ENCODE peak calls at places on chromosomes 12 and 14, in ten cellular contexts. One of them, this sample, is unnamed.

GRCh38 chr12:66269142-66269541 is 33.2 kb upstream of the HELB start:
- DNase-seq in ureter: no peak
- DNase-seq in Daoy: no peak
- DNase-seq in LoVo: no peak
- DNase-seq in caudate nucleus: no peak
- DNase-seq in activated CD4-positive, alpha-beta T cell treated with anti-CD3 and anti-CD28 coated beads for 24 hours: no peak
- DNase-seq in smooth muscle cell of the brain vasculature: no peak
- DNase-seq in stimulated activated CD4-positive, alpha-beta T cell treated with anti-CD3 and anti-CD28 coated beads, Interleukin-4, amount 100 ng/mL, for 4 hours: no peak
- DNase-seq in omental fat pad: no peak
- DNase-seq in heart left ventricle: no peak
- DNase-seq in this sample: no peak

GRCh38 chr12:107929436-107929835 is 154.9 kb downstream of the ASCL4 start:
- DNase-seq in ureter: no peak
- DNase-seq in Daoy: peak; percentile 68
- DNase-seq in LoVo: no peak
- DNase-seq in caudate nucleus: no peak
- DNase-seq in activated CD4-positive, alpha-beta T cell treated with anti-CD3 and anti-CD28 coated beads for 24 hours: no peak
- DNase-seq in smooth muscle cell of the brain vasculature: no peak
- DNase-seq in stimulated activated CD4-positive, alpha-beta T cell treated with anti-CD3 and anti-CD28 coated beads, Interleukin-4, amount 100 ng/mL, for 4 hours: no peak
- DNase-seq in omental fat pad: no peak
- DNase-seq in heart left ventricle: no peak
- DNase-seq in this sample: peak; percentile 54

GRCh38 chr12:105954891-105955607 is 183.7 kb downstream of the NUAK1 start:
- DNase-seq in ureter: no peak
- DNase-seq in Daoy: no peak
- DNase-seq in LoVo: no peak
- DNase-seq in caudate nucleus: no peak
- DNase-seq in activated CD4-positive, alpha-beta T cell treated with anti-CD3 and anti-CD28 coated beads for 24 hours: no peak
- DNase-seq in smooth muscle cell of the brain vasculature: no peak
- DNase-seq in stimulated activated CD4-positive, alpha-beta T cell treated with anti-CD3 and anti-CD28 coated beads, Interleukin-4, amount 100 ng/mL, for 4 hours: no peak
- DNase-seq in omental fat pad: no peak
- DNase-seq in heart left ventricle: no peak
- DNase-seq in this sample: no peak

GRCh38 chr12:85781751-85782150 is 54.5 kb downstream of the RASSF9 start:
- DNase-seq in ureter: no peak
- DNase-seq in Daoy: no peak
- DNase-seq in LoVo: no peak
- DNase-seq in caudate nucleus: no peak
- DNase-seq in activated CD4-positive, alpha-beta T cell treated with anti-CD3 and anti-CD28 coated beads for 24 hours: no peak
- DNase-seq in smooth muscle cell of the brain vasculature: no peak
- DNase-seq in stimulated activated CD4-positive, alpha-beta T cell treated with anti-CD3 and anti-CD28 coated beads, Interleukin-4, amount 100 ng/mL, for 4 hours: no peak
- DNase-seq in omental fat pad: no peak
- DNase-seq in heart left ventricle: no peak
- DNase-seq in this sample: peak; percentile 45

GRCh38 chr12:25929096-25929637 is 29.3 kb upstream of the RASSF8 start:
- DNase-seq in ureter: no peak
- DNase-seq in Daoy: peak; percentile 9
- DNase-seq in LoVo: no peak
- DNase-seq in caudate nucleus: no peak
- DNase-seq in activated CD4-positive, alpha-beta T cell treated with anti-CD3 and anti-CD28 coated beads for 24 hours: no peak
- DNase-seq in smooth muscle cell of the brain vasculature: no peak
- DNase-seq in stimulated activated CD4-positive, alpha-beta T cell treated with anti-CD3 and anti-CD28 coated beads, Interleukin-4, amount 100 ng/mL, for 4 hours: no peak
- DNase-seq in omental fat pad: no peak
- DNase-seq in heart left ventricle: no peak
- DNase-seq in this sample: no peak

GRCh38 chr12:11853126-11853525 is 203.7 kb downstream of the ETV6 start:
- DNase-seq in ureter: no peak
- DNase-seq in Daoy: no peak
- DNase-seq in LoVo: no peak
- DNase-seq in caudate nucleus: no peak
- DNase-seq in activated CD4-positive, alpha-beta T cell treated with anti-CD3 and anti-CD28 coated beads for 24 hours: no peak
- DNase-seq in smooth muscle cell of the brain vasculature: no peak
- DNase-seq in stimulated activated CD4-positive, alpha-beta T cell treated with anti-CD3 and anti-CD28 coated beads, Interleukin-4, amount 100 ng/mL, for 4 hours: no peak
- DNase-seq in omental fat pad: no peak
- DNase-seq in heart left ventricle: no peak
- DNase-seq in this sample: no peak

GRCh38 chr12:123471374-123472068 is 13.6 kb downstream of the SNRNP35 start:
- DNase-seq in ureter: no peak
- DNase-seq in Daoy: no peak
- DNase-seq in LoVo: no peak
- DNase-seq in caudate nucleus: no peak
- DNase-seq in activated CD4-positive, alpha-beta T cell treated with anti-CD3 and anti-CD28 coated beads for 24 hours: no peak
- DNase-seq in smooth muscle cell of the brain vasculature: no peak
- DNase-seq in stimulated activated CD4-positive, alpha-beta T cell treated with anti-CD3 and anti-CD28 coated beads, Interleukin-4, amount 100 ng/mL, for 4 hours: no peak
- DNase-seq in omental fat pad: no peak
- DNase-seq in heart left ventricle: peak; percentile 75
- DNase-seq in this sample: peak; percentile 60

GRCh38 chr14:101737414-101738367 is 23.8 kb upstream of the PPP2R5C start:
- DNase-seq in ureter: peak; percentile 12
- DNase-seq in Daoy: no peak
- DNase-seq in LoVo: no peak
- DNase-seq in caudate nucleus: no peak
- DNase-seq in activated CD4-positive, alpha-beta T cell treated with anti-CD3 and anti-CD28 coated beads for 24 hours: no peak
- DNase-seq in smooth muscle cell of the brain vasculature: no peak
- DNase-seq in stimulated activated CD4-positive, alpha-beta T cell treated with anti-CD3 and anti-CD28 coated beads, Interleukin-4, amount 100 ng/mL, for 4 hours: no peak
- DNase-seq in omental fat pad: no peak
- DNase-seq in heart left ventricle: no peak
- DNase-seq in this sample: no peak

GRCh38 chr14:68249534-68250517 is 430.2 kb downstream of the RAD51B start:
- DNase-seq in ureter: no peak
- DNase-seq in Daoy: no peak
- DNase-seq in LoVo: peak; percentile 58
- DNase-seq in caudate nucleus: no peak
- DNase-seq in activated CD4-positive, alpha-beta T cell treated with anti-CD3 and anti-CD28 coated beads for 24 hours: no peak
- DNase-seq in smooth muscle cell of the brain vasculature: no peak
- DNase-seq in stimulated activated CD4-positive, alpha-beta T cell treated with anti-CD3 and anti-CD28 coated beads, Interleukin-4, amount 100 ng/mL, for 4 hours: no peak
- DNase-seq in omental fat pad: no peak
- DNase-seq in heart left ventricle: no peak
- DNase-seq in this sample: no peak

GRCh38 chr12:108645686-108646596 is 12.2 kb upstream of the SELPLG start:
- DNase-seq in ureter: no peak
- DNase-seq in Daoy: no peak
- DNase-seq in LoVo: no peak
- DNase-seq in caudate nucleus: no peak
- DNase-seq in activated CD4-positive, alpha-beta T cell treated with anti-CD3 and anti-CD28 coated beads for 24 hours: no peak
- DNase-seq in smooth muscle cell of the brain vasculature: no peak
- DNase-seq in stimulated activated CD4-positive, alpha-beta T cell treated with anti-CD3 and anti-CD28 coated beads, Interleukin-4, amount 100 ng/mL, for 4 hours: no peak
- DNase-seq in omental fat pad: no peak
- DNase-seq in heart left ventricle: no peak
- DNase-seq in this sample: no peak

GRCh38 chr14:91396959-91397815 is 20.4 kb downstream of the CCDC88C start:
- DNase-seq in ureter: peak; percentile 71
- DNase-seq in Daoy: no peak
- DNase-seq in LoVo: no peak
- DNase-seq in caudate nucleus: no peak
- DNase-seq in activated CD4-positive, alpha-beta T cell treated with anti-CD3 and anti-CD28 coated beads for 24 hours: no peak
- DNase-seq in smooth muscle cell of the brain vasculature: no peak
- DNase-seq in stimulated activated CD4-positive, alpha-beta T cell treated with anti-CD3 and anti-CD28 coated beads, Interleukin-4, amount 100 ng/mL, for 4 hours: peak; percentile 49
- DNase-seq in omental fat pad: no peak
- DNase-seq in heart left ventricle: no peak
- DNase-seq in this sample: no peak

GRCh38 chr12:57759360-57759980 is 4.6 kb downstream of the MARCHF9 start:
- DNase-seq in ureter: no peak
- DNase-seq in Daoy: no peak
- DNase-seq in LoVo: peak; percentile 49
- DNase-seq in caudate nucleus: peak; percentile 22
- DNase-seq in activated CD4-positive, alpha-beta T cell treated with anti-CD3 and anti-CD28 coated beads for 24 hours: no peak
- DNase-seq in smooth muscle cell of the brain vasculature: no peak
- DNase-seq in stimulated activated CD4-positive, alpha-beta T cell treated with anti-CD3 and anti-CD28 coated beads, Interleukin-4, amount 100 ng/mL, for 4 hours: peak; percentile 45
- DNase-seq in omental fat pad: no peak
- DNase-seq in heart left ventricle: no peak
- DNase-seq in this sample: no peak

GRCh38 chr12:50258167-50258551 is 25.2 kb downstream of the LIMA1 start:
- DNase-seq in ureter: no peak
- DNase-seq in Daoy: no peak
- DNase-seq in LoVo: no peak
- DNase-seq in caudate nucleus: no peak
- DNase-seq in activated CD4-positive, alpha-beta T cell treated with anti-CD3 and anti-CD28 coated beads for 24 hours: no peak
- DNase-seq in smooth muscle cell of the brain vasculature: no peak
- DNase-seq in stimulated activated CD4-positive, alpha-beta T cell treated with anti-CD3 and anti-CD28 coated beads, Interleukin-4, amount 100 ng/mL, for 4 hours: no peak
- DNase-seq in omental fat pad: no peak
- DNase-seq in heart left ventricle: no peak
- DNase-seq in this sample: no peak

This sample was measured in Ammon's horn.